ENCODE peak calls at places on chromosome 21, in four cellular contexts. L is IMR-90, V is K562, Q is GM12878. I is an unnamed sample.

GRCh38 chr21:14987370-14988170 is 77.2 kb downstream of the NRIP1 start:
- DNase-seq in L (no peak), V (no peak), Q (no peak), I (no peak)

GRCh38 chr21:29287383-29287782 is 11.3 kb upstream of the BACH1 start:
- DNase-seq in L (peak; percentile 52), Q (no peak), V (no peak), I (peak; percentile 60)

GRCh38 chr21:29342394-29342957 is 43.8 kb downstream of the BACH1 start:
- DNase-seq in L (peak; percentile 99), Q (peak; percentile 32), V (no peak), I (peak; percentile 91)

GRCh38 chr21:39386194-39386593 is 37.3 kb upstream of the HMGN1 start:
- DNase-seq in Q (no peak), L (no peak), V (no peak), I (no peak)

GRCh38 chr21:38761531-38761930 is 44.2 kb upstream of the ETS2 start:
- DNase-seq in L (no peak), V (no peak), Q (no peak), I (no peak)

GRCh38 chr21:41429925-41430491 is 4.0 kb downstream of the MX1 start:
- DNase-seq in Q (no peak), V (no peak), L (no peak), I (no peak)

GRCh38 chr21:33339135-33339534 is 14.4 kb downstream of the IFNAR1 start:
- DNase-seq in L (no peak), V (no peak), Q (no peak), I (no peak)

GRCh38 chr21:41112740-41113692 is 54.9 kb upstream of the BACE2 start:
- DNase-seq in L (peak; percentile 79), Q (no peak), V (no peak), I (no peak)

GRCh38 chr21:15015622-15016471 is 49.0 kb downstream of the NRIP1 start:
- DNase-seq in L (peak; percentile 91), V (no peak), Q (no peak), I (no peak)

GRCh38 chr21:35190201-35190701 is 141.1 kb upstream of the RUNX1 start:
- DNase-seq in Q (no peak), V (no peak), L (peak; percentile 21), I (no peak)

GRCh38 chr21:35371217-35371616 is 322.1 kb upstream of the RUNX1 start:
- DNase-seq in V (no peak), Q (no peak), L (no peak), I (no peak)

GRCh38 chr21:39688010-39688409 is 57.0 kb upstream of the IGSF5 start:
- DNase-seq in L (no peak), Q (no peak), V (no peak), I (no peak)

GRCh38 chr21:27104749-27105439 is 138.0 kb upstream of the ADAMTS5 start:
- DNase-seq in L (peak; percentile 51), V (no peak), Q (no peak), I (no peak)

GRCh38 chr21:32137266-32137665 is 141.6 kb downstream of the MIS18A start:
- DNase-seq in V (no peak), L (no peak), Q (peak; percentile 5), I (no peak)

GRCh38 chr21:40840441-40840840 is 6.5 kb downstream of the DSCAM start:
- DNase-seq in L (no peak), V (no peak), Q (no peak), I (no peak)

GRCh38 chr21:28971171-28971570 is 21.5 kb downstream of the LTN1 start:
- DNase-seq in Q (no peak), V (no peak), L (peak; percentile 19), I (no peak)

GRCh38 chr21:41170442-41170841 is 2.5 kb downstream of the BACE2 start:
- DNase-seq in Q (no peak), V (peak; percentile 63), L (peak; percentile 34), I (peak; percentile 56)

GRCh38 chr21:39097335-39097861 is 85.9 kb downstream of the PSMG1 start:
- DNase-seq in L (no peak), V (no peak), Q (no peak), I (peak; percentile 24)

GRCh38 chr21:31476551-31477120 is 132.6 kb upstream of the TIAM1 start:
- DNase-seq in V (no peak), Q (no peak), L (no peak), I (no peak)

GRCh38 chr21:29647353-29647781 is 292.4 kb downstream of the GRIK1 start:
- DNase-seq in L (peak; percentile 97), V (peak; percentile 58), Q (no peak), I (peak; percentile 40)

GRCh38 chr21:41678944-41679343 is 87.9 kb downstream of the RIPK4 start:
- DNase-seq in L (peak; percentile 94), V (peak; percentile 97), Q (no peak), I (peak; percentile 83)

GRCh38 chr21:18951291-18952038 is 547.9 kb upstream of the TMPRSS15 start:
- DNase-seq in Q (no peak), L (no peak), V (peak; percentile 6), I (no peak)

GRCh38 chr21:32256873-32257620 is 21.8 kb downstream of the MIS18A start:
- DNase-seq in L (peak; percentile 91), Q (no peak), V (no peak), I (peak; percentile 95)

GRCh38 chr21:33211305-33211704 is 18.4 kb upstream of the IFNAR2 start:
- DNase-seq in Q (no peak), V (no peak), L (no peak), I (no peak)

GRCh38 chr21:15037095-15037730 is 27.6 kb downstream of the NRIP1 start:
- DNase-seq in V (no peak), Q (no peak), L (no peak), I (no peak)

GRCh38 chr21:25986928-25987327 is 183.6 kb downstream of the APP start:
- DNase-seq in Q (no peak), V (no peak), L (no peak), I (no peak)

GRCh38 chr21:38286739-38287426 is 30.1 kb downstream of the KCNJ15 start:
- DNase-seq in Q (no peak), L (no peak), V (no peak), I (no peak)

GRCh38 chr21:35366348-35367085 is 317.4 kb upstream of the RUNX1 start:
- DNase-seq in L (peak; percentile 54), Q (no peak), V (no peak), I (no peak)

GRCh38 chr21:33760641-33761103 is 118.4 kb downstream of the ITSN1 start:
- DNase-seq in V (no peak), L (peak; percentile 86), Q (no peak), I (peak; percentile 68)

GRCh38 chr21:41800425-41801186 is 33.8 kb upstream of the RIPK4 start:
- DNase-seq in V (no peak), L (no peak), Q (no peak), I (no peak)

GRCh38 chr21:34282223-34282622 is 81.6 kb upstream of the KCNE2 start:
- DNase-seq in V (no peak), L (peak; percentile 13), Q (no peak), I (peak; percentile 8)

GRCh38 chr21:20662523-20662922 is 335.7 kb upstream of the NCAM2 start:
- DNase-seq in Q (no peak), L (no peak), V (no peak), I (no peak)

GRCh38 chr21:15804247-15804985 is 74.6 kb downstream of the USP25 start:
- DNase-seq in V (no peak), Q (no peak), L (no peak), I (no peak)

DNA sequence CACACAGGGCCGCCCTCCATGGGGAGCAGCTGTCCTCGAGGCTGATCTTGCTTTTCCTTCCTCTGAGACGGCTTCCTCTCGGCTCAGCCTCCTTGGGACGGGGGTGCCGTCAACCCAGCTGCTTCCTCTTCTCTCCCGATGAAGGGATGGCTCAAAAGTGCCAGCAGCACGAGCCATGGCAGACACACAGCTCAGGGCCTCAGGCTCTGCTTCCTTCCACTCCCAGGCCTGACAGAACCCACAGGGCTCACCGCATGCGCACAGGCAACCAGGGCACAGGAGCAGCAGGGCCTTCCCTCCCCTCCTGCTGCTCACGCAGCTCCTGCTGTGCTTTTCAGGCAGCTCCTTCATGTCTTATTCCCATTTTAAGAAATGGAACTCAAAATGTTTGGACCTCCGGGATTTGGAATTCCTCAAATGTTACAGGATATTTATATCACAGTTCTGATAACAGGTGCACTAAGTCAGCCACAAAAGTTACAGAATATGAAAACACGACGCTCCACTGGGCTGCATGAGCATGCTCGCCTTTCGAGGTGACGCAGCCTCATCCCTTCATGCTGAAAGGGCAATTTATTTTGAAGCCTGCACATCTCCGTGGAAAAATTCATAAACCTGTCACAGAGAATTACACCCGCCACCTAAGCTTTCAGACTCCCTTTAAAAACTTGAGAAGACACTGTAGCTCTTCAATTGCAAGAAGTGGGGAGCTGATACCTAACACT is 84.4 kb downstream of the HSF2BP start:
- DNase-seq in V (no peak), L (no peak), Q (no peak), I (no peak)
- TF ChIP-seq FOS in V (no peak), L (no peak), Q (no peak), I (no peak)

GRCh38 chr21:46183910-46184624 is at the start of gene SPATC1L:
- DNase-seq in V (peak; percentile 71), L (peak; percentile 83), Q (peak; percentile 39), I (peak; percentile 86)
- TF ChIP-seq FOS in V (peak; percentile 91), L (no peak), Q (peak; percentile 45), I (no peak)

GRCh38 chr21:44932366-44933181 is 7.3 kb upstream of the SLX9 start:
- DNase-seq in V (peak; percentile 75), L (no peak), Q (no peak), I (no peak)
- TF ChIP-seq FOS in V (no peak), L (no peak), Q (no peak), I (no peak)

GRCh38 chr21:42835211-42835610 is 44.1 kb downstream of the WDR4 start:
- DNase-seq in Q (no peak), V (no peak), L (no peak), I (no peak)

GRCh38 chr21:42836767-42837301 is 42.5 kb downstream of the WDR4 start:
- DNase-seq in V (peak; percentile 26), L (no peak), Q (no peak), I (no peak)

GRCh38 chr21:42835611-42836401 is 43.5 kb downstream of the WDR4 start:
- DNase-seq in V (no peak), Q (no peak), L (no peak), I (no peak)

GRCh38 chr21:42837421-42838211 is 41.7 kb downstream of the WDR4 start:
- DNase-seq in V (peak; percentile 59), L (no peak), Q (no peak), I (no peak)

GRCh38 chr21:42836402-42836666 is 43.0 kb downstream of the WDR4 start:
- DNase-seq in V (no peak), L (no peak), Q (no peak), I (no peak)
- TF ChIP-seq FOS in V (no peak), L (no peak), Q (no peak), I (no peak)

GRCh38 chr21:36852864-36853263 is 113.6 kb downstream of the HLCS start:
- DNase-seq in V (no peak), Q (no peak), L (no peak), I (no peak)
- TF ChIP-seq FOS in V (no peak), Q (no peak), L (no peak), I (no peak)

DNA sequence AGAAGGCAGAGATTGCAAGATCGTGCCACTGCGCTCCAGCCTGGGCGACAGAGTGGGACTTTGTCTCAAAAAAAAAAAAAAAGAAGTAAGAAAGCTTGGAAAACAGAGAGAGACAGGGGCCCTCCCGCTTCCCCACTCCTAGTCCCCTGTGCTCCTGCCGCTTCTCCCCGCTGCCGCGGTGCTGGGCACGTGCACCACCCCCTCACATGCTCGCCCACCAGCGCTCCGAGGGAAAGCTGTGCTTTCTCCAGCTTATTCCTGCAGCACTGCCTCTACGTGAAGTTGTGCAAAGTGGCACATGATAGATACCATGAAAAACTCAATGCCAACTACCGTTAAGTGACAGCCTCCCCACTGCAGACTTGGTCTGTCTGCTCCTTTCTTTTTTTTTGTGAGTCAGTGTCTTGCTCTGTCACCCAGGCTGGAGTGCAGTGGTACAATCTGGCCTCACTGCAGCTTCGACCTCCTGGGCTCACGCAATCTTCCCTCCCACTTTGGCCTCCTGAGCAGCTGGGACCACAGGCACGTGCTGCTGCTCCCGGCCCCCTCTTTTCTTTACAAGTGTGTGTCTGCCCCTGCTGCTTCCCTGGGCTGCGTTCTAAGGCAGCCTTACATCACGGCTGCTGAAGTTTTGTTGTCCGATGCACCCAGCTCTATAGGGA is 15.4 kb downstream of the SLX9 start:
- DNase-seq in L (peak; percentile 45), V (no peak), Q (no peak), I (no peak)
- TF ChIP-seq FOS in L (no peak), V (no peak), Q (no peak), I (no peak)

I was measured in endothelial cell of umbilical vein.